ENCODE peak calls at places on chromosomes 7 and 10, in ten cellular contexts. E is lower lobe of right lung; X is tibial artery; T is CD8-positive, alpha-beta T cell; U is heart right ventricle; D is psoas muscle; R is kidney; Z is mucosa of descending colon; Q is epithelial cell of esophagus; O is astrocyte. M is an unnamed sample.

GRCh38 chr10:6465854-6466524 is 114.1 kb downstream of the PRKCQ start:
- DNase-seq in Z (no peak), O (no peak), D (no peak), U (no peak), E (no peak), T (no peak), X (no peak), Q (no peak), R (no peak), M (no peak)

GRCh38 chr10:80472234-80473095 is 18.4 kb downstream of the TSPAN14 start:
- DNase-seq in D (no peak), Z (no peak), R (no peak), E (no peak), O (peak; percentile 85), T (no peak), Q (peak; percentile 96), X (peak; percentile 7), U (no peak), M (no peak)

GRCh38 chr7:28618383-28618782 is 206.1 kb downstream of the CREB5 start:
- DNase-seq in D (no peak), R (no peak), U (no peak), Q (no peak), O (no peak), T (no peak), E (no peak), X (no peak), Z (no peak), M (no peak)

GRCh38 chr10:121049923-121050322 is 198.8 kb downstream of the WDR11 start:
- DNase-seq in Z (no peak), D (no peak), R (no peak), O (no peak), U (no peak), T (no peak), X (no peak), Q (no peak), E (no peak), M (no peak)

GRCh38 chr10:5317547-5318107 is 47.1 kb upstream of the UCN3 start:
- DNase-seq in R (no peak), U (no peak), T (peak; percentile 50), Q (peak; percentile 98), X (no peak), D (peak; percentile 46), O (peak; percentile 59), E (no peak), Z (no peak), M (no peak)

GRCh38 chr7:85160223-85160622 is 26.6 kb downstream of the SEMA3D start:
- DNase-seq in Z (no peak), O (peak; percentile 58), T (no peak), Q (peak; percentile 90), X (no peak), R (no peak), D (no peak), U (no peak), E (no peak), M (no peak)

GRCh38 chr7:21454906-21455305 is 27.0 kb downstream of the SP4 start:
- DNase-seq in O (no peak), X (no peak), E (no peak), D (no peak), R (no peak), Q (no peak), Z (no peak), T (no peak), U (no peak), M (no peak)

GRCh38 chr7:3705258-3705657 is 404.2 kb downstream of the SDK1 start:
- DNase-seq in U (no peak), Z (no peak), X (no peak), O (no peak), R (no peak), D (no peak), Q (no peak), E (no peak), T (no peak), M (no peak)

GRCh38 chr10:7550038-7550437 is 116.7 kb downstream of the ITIH5 start:
- DNase-seq in X (no peak), E (no peak), R (no peak), O (no peak), Z (no peak), D (no peak), Q (no peak), U (no peak), T (no peak), M (no peak)

GRCh38 chr7:148676291-148676690 is 22.4 kb upstream of the CUL1 start:
- DNase-seq in X (no peak), R (no peak), Z (no peak), D (no peak), T (no peak), U (no peak), Q (no peak), E (no peak), O (no peak), M (no peak)

GRCh38 chr10:32882076-32882475 is 76.0 kb downstream of the ITGB1 start:
- DNase-seq in Q (no peak), O (no peak), U (no peak), Z (no peak), D (no peak), T (no peak), E (no peak), X (no peak), R (no peak), M (no peak)

GRCh38 chr10:62625484-62625883 is 179.0 kb upstream of the ADO start:
- DNase-seq in D (no peak), E (no peak), Z (no peak), T (no peak), X (no peak), R (no peak), U (no peak), O (no peak), Q (no peak), M (no peak)

GRCh38 chr10:21981118-21981517 is 22.4 kb downstream of the DNAJC1 start:
- DNase-seq in Z (no peak), Q (no peak), E (no peak), X (no peak), D (no peak), O (no peak), T (no peak), U (no peak), R (no peak), M (no peak)

GRCh38 chr7:121505021-121505420 is 108.9 kb upstream of the FAM3C start:
- DNase-seq in R (no peak), D (no peak), Z (no peak), O (peak; percentile 64), U (no peak), Q (no peak), T (no peak), X (no peak), E (no peak), M (no peak)

GRCh38 chr7:45239486-45239885 is 81.9 kb downstream of the RAMP3 start:
- DNase-seq in O (peak; percentile 69), R (no peak), T (no peak), U (no peak), E (no peak), D (no peak), X (no peak), Z (no peak), Q (peak; percentile 79), M (no peak)

GRCh38 chr7:20197837-20198236 is 19.3 kb downstream of the MACC1 start:
- DNase-seq in R (no peak), T (no peak), D (no peak), U (no peak), X (no peak), Q (no peak), Z (no peak), E (no peak), O (no peak), M (no peak)

GRCh38 chr7:80136276-80137045 is 1.8 kb downstream of the GNAI1 start:
- DNase-seq in O (peak; percentile 57), T (no peak), Q (peak; percentile 61), D (no peak), Z (no peak), R (no peak), U (no peak), X (no peak), E (no peak), M (no peak)

GRCh38 chr10:62894156-62894555 is 78.0 kb upstream of the EGR2 start:
- DNase-seq in Q (no peak), D (no peak), U (no peak), X (no peak), R (no peak), T (no peak), O (no peak), Z (no peak), E (no peak), M (no peak)

GRCh38 chr10:101216207-101216607 is 13.1 kb downstream of the LBX1 start:
- DNase-seq in O (no peak), Q (no peak), U (no peak), D (no peak), E (no peak), X (no peak), T (no peak), Z (no peak), R (no peak), M (no peak)

DNA sequence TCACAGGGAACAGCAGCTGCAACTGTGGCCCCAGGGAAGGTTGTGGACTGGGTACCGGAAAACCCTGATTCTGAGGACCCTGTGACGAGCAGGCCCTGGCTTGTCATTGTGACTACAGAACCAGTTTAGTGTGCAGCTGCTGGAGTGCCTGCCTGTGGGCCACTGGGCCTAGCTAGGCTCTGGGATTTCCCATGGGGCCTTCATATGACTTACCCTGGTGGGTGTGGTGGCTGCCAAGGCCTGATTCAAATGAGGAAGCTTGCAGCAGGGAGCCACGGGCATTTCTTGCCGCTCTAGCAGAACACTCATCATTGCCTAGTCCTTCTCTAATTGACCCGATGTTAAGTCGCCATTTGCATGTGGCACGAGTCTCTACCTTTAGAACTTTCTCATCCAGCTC is 14.7 kb upstream of the CAMK2G start:
- DNase-seq in D (peak; percentile 67), O (peak; percentile 90), T (no peak), X (peak; percentile 93), E (peak; percentile 83), Z (peak; percentile 54), R (peak; percentile 86), U (peak; percentile 41), Q (peak; percentile 100), M (no peak)
- TF ChIP-seq CTCF in D (no peak), O (no peak), T (no peak), X (no peak), E (no peak), Z (no peak), R (no peak), U (no peak), Q (no peak), M (no peak)

GRCh38 chr7:156984209-156984891 is 26.1 kb downstream of the MNX1 start:
- DNase-seq in O (no peak), Z (no peak), E (no peak), R (no peak), U (no peak), T (no peak), X (peak; percentile 62), D (no peak), Q (no peak), M (no peak)
- TF ChIP-seq CTCF in O (no peak), Z (no peak), E (no peak), R (no peak), U (no peak), T (no peak), X (no peak), D (no peak), Q (no peak), M (no peak)

GRCh38 chr10:23438547-23439451 is at the start of gene OTUD1:
- DNase-seq in Z (peak; percentile 97), X (peak; percentile 98), U (peak; percentile 95), R (peak; percentile 99), Q (peak; percentile 95), D (peak; percentile 97), T (peak; percentile 93), E (peak; percentile 99), O (peak; percentile 78), M (peak; percentile 99)
- TF ChIP-seq CTCF in Z (no peak), X (peak; percentile 29), U (peak; percentile 18), R (peak; percentile 19), Q (peak; percentile 12), D (peak; percentile 11), T (no peak), E (peak; percentile 16), O (no peak), M (no peak)

GRCh38 chr10:13518076-13518692 is 10.6 kb downstream of the BEND7 start:
- DNase-seq in X (no peak), Q (peak; percentile 28), U (no peak), D (no peak), O (no peak), R (no peak), E (no peak), Z (no peak), T (no peak), M (no peak)
- TF ChIP-seq CTCF in X (no peak), Q (peak; percentile 54), U (no peak), D (peak; percentile 17), O (peak; percentile 31), R (no peak), E (no peak), Z (no peak), T (no peak), M (no peak)